ENCODE peak calls at places on chromosome 1, in six cellular contexts. One of them, this sample, is unnamed. For H3K9me3, the result is how much of the 10 kb centered on the place peaks cover.

GRCh38 chr1:167516404-167517388 is 1.6 kb downstream of the CD247 start:
- DNase-seq in trophoblast cell: no peak
- DNase-seq in right lobe of liver: no peak
- DNase-seq in heart left ventricle: no peak
- DNase-seq in transverse colon: no peak
- DNase-seq in A673: no peak
- DNase-seq in this sample: no peak

GRCh38 chr1:153494976-153495535 is 34.6 kb upstream of the S100A7 start:
- DNase-seq in right lobe of liver: peak
- DNase-seq in trophoblast cell: peak
- DNase-seq in heart left ventricle: peak
- DNase-seq in transverse colon: peak
- DNase-seq in A673: peak
- DNase-seq in this sample: peak

GRCh38 chr1:55284856-55285255 is 69.7 kb upstream of the USP24 start:
- DNase-seq in heart left ventricle: peak
- DNase-seq in right lobe of liver: no peak
- DNase-seq in A673: peak
- DNase-seq in trophoblast cell: peak
- DNase-seq in transverse colon: no peak
- DNase-seq in this sample: no peak

GRCh38 chr1:8077602-8078001 is 51.5 kb upstream of the ERRFI1 start:
- DNase-seq in heart left ventricle: no peak
- DNase-seq in right lobe of liver: no peak
- DNase-seq in trophoblast cell: peak
- DNase-seq in transverse colon: no peak
- DNase-seq in A673: no peak
- DNase-seq in this sample: no peak

GRCh38 chr1:219741011-219741859 is 128.3 kb upstream of the ZC3H11B start:
- DNase-seq in heart left ventricle: no peak
- DNase-seq in trophoblast cell: no peak
- DNase-seq in right lobe of liver: no peak
- DNase-seq in A673: no peak
- DNase-seq in transverse colon: no peak
- DNase-seq in this sample: no peak

GRCh38 chr1:88943221-88943620 is 49.2 kb downstream of the KYAT3 start:
- DNase-seq in heart left ventricle: no peak
- DNase-seq in transverse colon: no peak
- DNase-seq in right lobe of liver: no peak
- DNase-seq in A673: no peak
- DNase-seq in trophoblast cell: no peak
- DNase-seq in this sample: no peak

GRCh38 chr1:114691061-114691460 is 4.3 kb downstream of the AMPD1 start:
- DNase-seq in A673: no peak
- DNase-seq in right lobe of liver: no peak
- DNase-seq in transverse colon: no peak
- DNase-seq in heart left ventricle: no peak
- DNase-seq in trophoblast cell: no peak
- DNase-seq in this sample: no peak

GRCh38 chr1:2961081-2961480 is 60.2 kb upstream of the ACTRT2 start:
- DNase-seq in heart left ventricle: no peak
- DNase-seq in trophoblast cell: no peak
- DNase-seq in A673: no peak
- DNase-seq in right lobe of liver: peak
- DNase-seq in transverse colon: no peak
- DNase-seq in this sample: no peak

GRCh38 chr1:232643227-232643626 is 13.3 kb upstream of the SIPA1L2 start:
- DNase-seq in trophoblast cell: no peak
- DNase-seq in transverse colon: no peak
- DNase-seq in A673: no peak
- DNase-seq in heart left ventricle: no peak
- DNase-seq in right lobe of liver: no peak
- DNase-seq in this sample: no peak

GRCh38 chr1:152169356-152170025 is 10.5 kb upstream of the RPTN start:
- DNase-seq in right lobe of liver: no peak
- DNase-seq in trophoblast cell: no peak
- DNase-seq in transverse colon: no peak
- DNase-seq in A673: no peak
- DNase-seq in heart left ventricle: no peak
- DNase-seq in this sample: no peak

GRCh38 chr1:71658295-71658694 is 577.5 kb upstream of the ZRANB2 start:
- DNase-seq in heart left ventricle: no peak
- DNase-seq in trophoblast cell: no peak
- DNase-seq in A673: no peak
- DNase-seq in right lobe of liver: no peak
- DNase-seq in transverse colon: no peak
- DNase-seq in this sample: no peak

GRCh38 chr1:160168016-160168415 is 16.6 kb downstream of the ATP1A4 start:
- DNase-seq in A673: peak
- DNase-seq in trophoblast cell: peak
- DNase-seq in heart left ventricle: no peak
- DNase-seq in transverse colon: no peak
- DNase-seq in right lobe of liver: no peak
- DNase-seq in this sample: no peak

GRCh38 chr1:199082778-199083389 is 444.0 kb downstream of the PTPRC start:
- DNase-seq in transverse colon: no peak
- DNase-seq in A673: no peak
- DNase-seq in right lobe of liver: no peak
- DNase-seq in heart left ventricle: no peak
- DNase-seq in trophoblast cell: no peak
- DNase-seq in this sample: no peak

GRCh38 chr1:47934243-47934805 is 62.9 kb downstream of the TRABD2B start:
- DNase-seq in right lobe of liver: peak
- DNase-seq in heart left ventricle: peak
- DNase-seq in trophoblast cell: no peak
- DNase-seq in transverse colon: peak
- DNase-seq in A673: peak
- DNase-seq in this sample: peak

GRCh38 chr1:9792156-9793042 is 31.4 kb downstream of the CLSTN1 start:
- DNase-seq in trophoblast cell: no peak
- DNase-seq in heart left ventricle: no peak
- DNase-seq in right lobe of liver: no peak
- DNase-seq in A673: peak
- DNase-seq in transverse colon: no peak
- DNase-seq in this sample: no peak

GRCh38 chr1:154726443-154726842 is 118.5 kb upstream of the ADAR start:
- DNase-seq in heart left ventricle: no peak
- DNase-seq in trophoblast cell: peak
- DNase-seq in transverse colon: no peak
- DNase-seq in A673: no peak
- DNase-seq in right lobe of liver: no peak
- DNase-seq in this sample: no peak

GRCh38 chr1:177780096-177780700 is 189.7 kb downstream of the SEC16B start:
- DNase-seq in trophoblast cell: peak
- DNase-seq in right lobe of liver: no peak
- DNase-seq in heart left ventricle: no peak
- DNase-seq in A673: peak
- DNase-seq in transverse colon: no peak
- DNase-seq in this sample: no peak

GRCh38 chr1:51629918-51630317 is 13.0 kb downstream of the OSBPL9 start:
- DNase-seq in A673: no peak
- DNase-seq in transverse colon: no peak
- DNase-seq in trophoblast cell: no peak
- DNase-seq in heart left ventricle: no peak
- DNase-seq in right lobe of liver: no peak
- DNase-seq in this sample: no peak

DNA sequence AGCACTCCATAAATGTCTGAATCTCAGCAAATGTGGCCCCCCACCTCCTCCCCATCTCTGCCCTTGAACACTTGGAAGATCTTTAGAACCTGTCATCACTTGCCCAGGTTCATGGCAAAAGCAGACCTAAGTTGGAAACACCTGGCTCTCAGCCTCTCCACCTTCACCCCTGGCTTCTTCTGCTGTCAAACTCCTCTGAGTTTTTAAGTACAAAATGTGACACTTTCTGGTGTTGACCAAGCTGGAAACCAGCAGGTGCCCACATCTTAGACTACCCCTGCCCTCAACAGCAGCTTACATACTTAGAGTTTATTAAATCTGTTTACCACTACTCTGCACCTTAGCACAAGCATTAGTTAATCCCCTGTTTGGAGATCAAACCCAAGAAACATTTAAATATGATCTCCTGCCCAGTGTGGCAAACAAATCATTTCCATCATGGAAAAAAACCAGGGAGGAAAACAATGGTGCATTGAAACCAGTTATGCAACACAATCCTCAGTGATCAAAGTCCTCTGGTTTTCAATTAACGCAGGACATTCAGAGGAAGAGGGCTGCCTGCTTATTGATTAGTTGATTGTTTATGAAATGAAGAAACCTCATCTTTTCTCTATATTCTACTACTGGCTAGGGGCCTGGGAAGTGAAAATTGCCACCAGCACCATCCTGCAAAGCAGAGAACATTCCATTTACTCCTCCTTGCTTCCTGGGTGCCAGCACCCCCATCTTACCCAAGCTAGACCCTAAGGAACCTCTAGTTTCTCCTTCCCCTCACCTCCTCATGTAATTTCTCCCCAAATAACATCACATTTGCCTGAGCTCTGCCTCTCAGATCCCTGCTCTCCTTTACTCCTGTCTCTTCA is 139.4 kb upstream of the RAB4A start:
- DNase-seq in right lobe of liver: no peak
- DNase-seq in transverse colon: no peak
- DNase-seq in A673: no peak
- DNase-seq in heart left ventricle: no peak
- DNase-seq in trophoblast cell: no peak
- DNase-seq in this sample: no peak
- H3K27ac ChIP-seq in right lobe of liver: peak
- H3K27ac ChIP-seq in transverse colon: peak
- H3K27ac ChIP-seq in A673: no peak
- H3K27ac ChIP-seq in heart left ventricle: no peak
- H3K27ac ChIP-seq in trophoblast cell: no peak
- H3K27ac ChIP-seq in this sample: no peak

GRCh38 chr1:26161408-26162219 is 2.7 kb downstream of the FAM110D start:
- DNase-seq in A673: peak
- DNase-seq in right lobe of liver: no peak
- DNase-seq in trophoblast cell: peak
- DNase-seq in transverse colon: peak
- DNase-seq in heart left ventricle: peak
- DNase-seq in this sample: peak

GRCh38 chr1:26162220-26162703 is 3.4 kb downstream of the FAM110D start:
- DNase-seq in right lobe of liver: no peak
- DNase-seq in trophoblast cell: no peak
- DNase-seq in transverse colon: no peak
- DNase-seq in heart left ventricle: no peak
- DNase-seq in A673: no peak
- DNase-seq in this sample: no peak

GRCh38 chr1:26159113-26160039 is 497 bp downstream of the FAM110D start:
- DNase-seq in heart left ventricle: peak
- DNase-seq in trophoblast cell: no peak
- DNase-seq in A673: no peak
- DNase-seq in right lobe of liver: no peak
- DNase-seq in transverse colon: no peak
- DNase-seq in this sample: peak

GRCh38 chr1:26158271-26159112 is at the start of gene FAM110D:
- DNase-seq in transverse colon: no peak
- DNase-seq in A673: no peak
- DNase-seq in right lobe of liver: no peak
- DNase-seq in trophoblast cell: no peak
- DNase-seq in heart left ventricle: no peak
- DNase-seq in this sample: peak

GRCh38 chr1:26160527-26161407 is 1.9 kb downstream of the FAM110D start:
- DNase-seq in right lobe of liver: no peak
- DNase-seq in A673: no peak
- DNase-seq in transverse colon: no peak
- DNase-seq in heart left ventricle: no peak
- DNase-seq in trophoblast cell: no peak
- DNase-seq in this sample: no peak
- H3K4me3 ChIP-seq in right lobe of liver: peak
- H3K4me3 ChIP-seq in A673: no peak
- H3K4me3 ChIP-seq in transverse colon: peak
- H3K4me3 ChIP-seq in heart left ventricle: peak
- H3K4me3 ChIP-seq in trophoblast cell: peak
- H3K4me3 ChIP-seq in this sample: peak

DNA sequence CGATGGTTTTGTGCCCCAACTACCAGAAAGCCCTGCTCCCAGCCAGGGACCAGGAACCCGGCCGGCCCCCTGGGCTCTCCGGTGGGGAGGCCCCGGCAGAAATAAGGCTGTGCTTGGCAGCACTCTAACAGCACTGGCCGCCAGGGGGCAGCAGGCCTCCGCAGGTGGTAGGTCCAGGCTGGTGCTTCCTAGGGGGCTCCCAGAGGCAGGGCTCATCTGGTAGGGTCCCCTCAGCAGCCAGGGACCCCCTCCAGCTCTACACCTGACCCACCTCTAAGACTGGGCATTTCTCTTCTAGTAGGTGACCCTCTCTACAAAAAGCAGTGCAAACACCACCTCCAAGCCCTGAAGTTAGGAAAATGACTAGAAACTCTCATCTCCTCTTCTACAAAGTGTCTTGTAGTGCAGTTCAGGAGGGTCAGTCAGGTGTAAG is 85.6 kb downstream of the STUM start:
- DNase-seq in transverse colon: peak
- DNase-seq in A673: peak
- DNase-seq in right lobe of liver: peak
- DNase-seq in heart left ventricle: peak
- DNase-seq in trophoblast cell: peak
- DNase-seq in this sample: peak
- H3K9me3 ChIP-seq in transverse colon: under half
- H3K9me3 ChIP-seq in A673: under half
- H3K9me3 ChIP-seq in right lobe of liver: under half
- H3K9me3 ChIP-seq in heart left ventricle: under half
- H3K9me3 ChIP-seq in trophoblast cell: under half
- H3K9me3 ChIP-seq in this sample: under half

GRCh38 chr1:61082336-61083013 is at the start of gene NFIA:
- DNase-seq in heart left ventricle: peak
- DNase-seq in transverse colon: peak
- DNase-seq in A673: peak
- DNase-seq in right lobe of liver: peak
- DNase-seq in trophoblast cell: peak
- DNase-seq in this sample: peak
- H3K27ac ChIP-seq in heart left ventricle: peak
- H3K27ac ChIP-seq in transverse colon: peak
- H3K27ac ChIP-seq in A673: peak
- H3K27ac ChIP-seq in right lobe of liver: peak
- H3K27ac ChIP-seq in trophoblast cell: no peak
- H3K27ac ChIP-seq in this sample: peak

GRCh38 chr1:150979007-150979722 is 2.9 kb upstream of the ANXA9 start:
- DNase-seq in A673: peak
- DNase-seq in transverse colon: peak
- DNase-seq in right lobe of liver: peak
- DNase-seq in trophoblast cell: peak
- DNase-seq in heart left ventricle: peak
- DNase-seq in this sample: peak
- H3K4me3 ChIP-seq in A673: no peak
- H3K4me3 ChIP-seq in transverse colon: peak
- H3K4me3 ChIP-seq in right lobe of liver: peak
- H3K4me3 ChIP-seq in trophoblast cell: no peak
- H3K4me3 ChIP-seq in heart left ventricle: peak
- H3K4me3 ChIP-seq in this sample: peak

This sample was measured in left ventricle myocardium inferior.